ENCODE peak calls at places on chromosomes 4 and X, in six cellular contexts. W is GM12878, T is H1, I is SK-N-SH, N is K562, P is HepG2. D is an unnamed sample.

GRCh38 chr4:98027827-98028226 is 115.4 kb downstream of the STPG2 start:
- DNase-seq in W (no peak), T (no peak), I (no peak), N (no peak), P (no peak), D (no peak)

GRCh38 chr4:89661490-89661889 is 175.5 kb downstream of the SNCA start:
- DNase-seq in W (no peak), T (no peak), I (no peak), N (no peak), P (no peak), D (no peak)

GRCh38 chrX:37684918-37685317 is 673 bp upstream of the XK start:
- DNase-seq in W (no peak), T (no peak), I (no peak), N (no peak), P (no peak), D (no peak)

GRCh38 chr4:87896020-87896621 is 63.4 kb downstream of the MEPE start:
- DNase-seq in W (no peak), T (peak), I (no peak), N (no peak), P (peak), D (peak)

GRCh38 chrX:9988762-9989161 is 21.6 kb downstream of the CLDN34 start:
- DNase-seq in W (no peak), T (no peak), I (peak), N (no peak), P (no peak), D (no peak)

GRCh38 chr4:84050014-84050413 is 449.1 kb downstream of the NKX6-1 start:
- DNase-seq in W (no peak), T (peak), I (no peak), N (no peak), P (no peak), D (no peak)

GRCh38 chrX:52934704-52935468 is 23.4 kb downstream of the FAM156A start:
- DNase-seq in W (peak), T (peak), I (peak), N (peak), P (peak), D (peak)

GRCh38 chr4:26861434-26862186 is 969 bp downstream of the STIM2 start:
- DNase-seq in W (no peak), T (no peak), I (peak), N (peak), P (peak), D (no peak)

GRCh38 chrX:2751291-2751690 is 549 bp upstream of the XG start:
- DNase-seq in W (no peak), T (no peak), I (no peak), N (no peak), P (no peak), D (no peak)

GRCh38 chr4:152102184-152103000 is 341.6 kb upstream of the GATB start:
- DNase-seq in W (no peak), T (no peak), I (no peak), N (no peak), P (peak), D (no peak)

GRCh38 chr4:43835869-43836268 is 612.7 kb downstream of the KCTD8 start:
- DNase-seq in W (no peak), T (no peak), I (no peak), N (no peak), P (no peak), D (no peak)

GRCh38 chr4:48340905-48341775 is at the start of gene SLAIN2:
- DNase-seq in W (peak), T (peak), I (peak), N (peak), P (peak), D (peak)

GRCh38 chr4:26838055-26838842 is 22.4 kb upstream of the STIM2 start:
- DNase-seq in W (no peak), T (no peak), I (no peak), N (no peak), P (no peak), D (no peak)

GRCh38 chrX:41789374-41789773 is 65.4 kb downstream of the GPR82 start:
- DNase-seq in W (no peak), T (no peak), I (no peak), N (no peak), P (no peak), D (no peak)

GRCh38 chr4:83725076-83726074 is 189.5 kb downstream of the GPAT3 start:
- DNase-seq in W (no peak), T (no peak), I (no peak), N (no peak), P (no peak), D (no peak)

GRCh38 chrX:48493890-48494364 is 14.9 kb upstream of the PORCN start:
- DNase-seq in W (no peak), T (no peak), I (no peak), N (peak), P (peak), D (no peak)

GRCh38 chrX:20309796-20310195 is 43.1 kb upstream of the RPS6KA3 start:
- DNase-seq in W (no peak), T (no peak), I (no peak), N (no peak), P (no peak), D (no peak)

GRCh38 chr4:7390906-7391636 is 43.7 kb downstream of the PSAPL1 start:
- DNase-seq in W (no peak), T (no peak), I (peak), N (no peak), P (no peak), D (no peak)

GRCh38 chr4:180960758-180961401 is 1282.3 kb upstream of the TENM3 start:
- DNase-seq in W (no peak), T (no peak), I (peak), N (no peak), P (no peak), D (no peak)

GRCh38 chr4:88812976-88813375 is 115.3 kb upstream of the NAP1L5 start:
- DNase-seq in W (no peak), T (no peak), I (no peak), N (no peak), P (no peak), D (no peak)

GRCh38 chr4:6271701-6272465 is 2.2 kb downstream of the WFS1 start:
- DNase-seq in W (no peak), T (no peak), I (no peak), N (no peak), P (no peak), D (no peak)

GRCh38 chrX:41730101-41730500 is 6.1 kb downstream of the GPR82 start:
- DNase-seq in W (no peak), T (no peak), I (no peak), N (no peak), P (no peak), D (no peak)

GRCh38 chr4:55397024-55397520 is 1.3 kb downstream of the TMEM165 start:
- DNase-seq in W (no peak), T (no peak), I (peak), N (no peak), P (no peak), D (peak)

GRCh38 chr4:6674500-6675149 is 19.1 kb upstream of the S100P start:
- DNase-seq in W (peak), T (no peak), I (peak), N (peak), P (peak), D (no peak)

GRCh38 chr4:64807821-64808220 is 398.6 kb upstream of the TECRL start:
- DNase-seq in W (no peak), T (no peak), I (no peak), N (no peak), P (no peak), D (no peak)

GRCh38 chr4:78618426-78618825 is 66.9 kb downstream of the ANXA3 start:
- DNase-seq in W (no peak), T (no peak), I (no peak), N (no peak), P (no peak), D (no peak)

GRCh38 chr4:102285831-102286230 is 59.5 kb downstream of the SLC39A8 start:
- DNase-seq in W (no peak), T (no peak), I (no peak), N (no peak), P (no peak), D (no peak)

GRCh38 chr4:156190606-156191005 is 236.9 kb upstream of the CTSO start:
- DNase-seq in W (no peak), T (no peak), I (no peak), N (no peak), P (no peak), D (no peak)

GRCh38 chrX:129762448-129762847 is 17.3 kb upstream of the SASH3 start:
- DNase-seq in W (no peak), T (no peak), I (no peak), N (no peak), P (no peak), D (no peak)

GRCh38 chr4:105836537-105836936 is 58.7 kb upstream of the NPNT start:
- DNase-seq in W (no peak), T (no peak), I (no peak), N (no peak), P (no peak), D (no peak)

GRCh38 chrX:83845397-83845796 is 15.5 kb upstream of the CYLC1 start:
- DNase-seq in W (no peak), T (no peak), I (peak), N (peak), P (peak), D (peak)

GRCh38 chr4:179110356-179110755 is 1668.1 kb upstream of the AGA start:
- DNase-seq in W (no peak), T (no peak), I (no peak), N (no peak), P (no peak), D (no peak)

GRCh38 chr4:71872767-71873422 is 89.0 kb upstream of the GC start:
- DNase-seq in W (no peak), T (no peak), I (no peak), N (no peak), P (no peak), D (no peak)

GRCh38 chr4:6116696-6117285 is 83.6 kb downstream of the JAKMIP1 start:
- DNase-seq in W (no peak), T (no peak), I (no peak), N (no peak), P (no peak), D (no peak)

GRCh38 chr4:37441231-37442061 is 196.9 kb downstream of the NWD2 start:
- DNase-seq in W (no peak), T (no peak), I (no peak), N (no peak), P (peak), D (no peak)

GRCh38 chr4:112560084-112560483 is 44.1 kb upstream of the NEUROG2 start:
- DNase-seq in W (no peak), T (no peak), I (no peak), N (no peak), P (no peak), D (peak)

GRCh38 chr4:173696551-173696950 is 166.5 kb upstream of the HAND2 start:
- DNase-seq in W (no peak), T (no peak), I (no peak), N (no peak), P (no peak), D (no peak)

GRCh38 chr4:153512162-153512852 is 46.1 kb downstream of the TMEM131L start:
- DNase-seq in W (no peak), T (no peak), I (no peak), N (no peak), P (no peak), D (no peak)

GRCh38 chr4:32393806-32394205 is 1673.6 kb downstream of the PCDH7 start:
- DNase-seq in W (no peak), T (no peak), I (no peak), N (no peak), P (no peak), D (no peak)

GRCh38 chrX:67582436-67582835 is 38.6 kb downstream of the AR start:
- DNase-seq in W (no peak), T (no peak), I (no peak), N (no peak), P (no peak), D (no peak)

GRCh38 chrX:67583171-67583570 is 39.4 kb downstream of the AR start:
- DNase-seq in W (no peak), T (no peak), I (no peak), N (no peak), P (no peak), D (no peak)

GRCh38 chrX:67585401-67585800 is 41.6 kb downstream of the AR start:
- DNase-seq in W (no peak), T (no peak), I (no peak), N (no peak), P (no peak), D (no peak)

DNA sequence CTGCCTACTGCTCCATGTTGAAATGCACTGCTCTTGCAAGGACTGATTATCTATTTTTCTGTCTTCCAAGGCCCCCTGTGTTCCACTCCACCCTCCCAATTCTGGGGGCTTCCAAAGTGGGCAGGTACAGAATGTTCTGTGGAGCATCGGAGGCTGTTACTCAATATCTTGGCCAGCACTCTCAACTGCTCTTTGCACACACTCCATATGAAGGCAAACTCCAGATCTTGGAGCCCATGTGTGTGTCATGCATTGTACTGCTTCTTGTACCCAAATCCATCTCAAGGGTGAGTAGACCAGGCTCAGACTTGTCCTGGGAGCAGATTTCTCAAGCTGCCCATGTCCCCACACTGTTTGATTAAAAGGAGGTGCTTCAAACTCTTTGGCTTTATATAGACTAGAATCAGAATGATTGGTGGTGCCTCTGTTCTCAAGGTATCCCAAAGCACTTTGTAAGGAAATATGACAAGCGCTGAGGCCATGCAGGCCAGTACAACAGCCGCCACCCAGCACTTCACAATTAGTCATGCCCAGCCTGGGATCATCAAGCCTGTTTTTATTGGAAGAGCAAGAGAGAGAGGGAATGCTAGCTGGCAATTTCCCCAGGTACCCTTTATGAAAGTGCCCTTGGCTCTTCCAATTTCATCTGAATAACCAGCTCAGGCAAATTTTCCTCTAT is 44.3 kb downstream of the AR start:
- DNase-seq in W (no peak), T (no peak), I (no peak), N (no peak), P (no peak), D (no peak)
- TF ChIP-seq GABPA in W (no peak), T (no peak), I (no peak), N (no peak), P (no peak), D (no peak)

GRCh38 chr4:119286377-119287002 is 35.4 kb downstream of the FABP2 start:
- DNase-seq in W (no peak), T (no peak), I (peak), N (no peak), P (peak), D (peak)
- TF ChIP-seq GABPA in W (no peak), T (no peak), I (no peak), N (no peak), P (no peak), D (no peak)

DNA sequence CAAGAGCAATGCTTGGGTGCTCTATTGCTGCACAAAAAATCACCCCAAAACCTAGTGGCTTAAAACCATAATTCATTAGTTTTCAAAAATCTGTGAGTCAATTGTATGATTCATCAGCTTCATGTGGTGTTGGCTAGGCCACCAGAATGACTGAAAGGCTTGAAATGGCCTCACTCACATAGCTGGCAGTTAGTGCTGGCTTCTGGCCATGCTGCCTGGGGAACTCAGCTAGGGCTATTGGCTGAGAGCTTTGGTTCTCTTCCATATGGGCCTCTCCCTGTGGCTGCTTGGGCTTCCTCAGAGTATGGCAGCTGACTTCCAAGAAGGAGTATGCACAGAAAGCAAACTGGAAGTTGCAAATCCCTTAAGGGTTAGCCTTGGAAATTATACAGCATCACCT is 3.1 kb upstream of the MTMR1 start:
- DNase-seq in W (no peak), T (no peak), I (no peak), N (no peak), P (no peak), D (no peak)
- TF ChIP-seq GABPA in W (no peak), T (no peak), I (no peak), N (no peak), P (no peak), D (no peak)

DNA sequence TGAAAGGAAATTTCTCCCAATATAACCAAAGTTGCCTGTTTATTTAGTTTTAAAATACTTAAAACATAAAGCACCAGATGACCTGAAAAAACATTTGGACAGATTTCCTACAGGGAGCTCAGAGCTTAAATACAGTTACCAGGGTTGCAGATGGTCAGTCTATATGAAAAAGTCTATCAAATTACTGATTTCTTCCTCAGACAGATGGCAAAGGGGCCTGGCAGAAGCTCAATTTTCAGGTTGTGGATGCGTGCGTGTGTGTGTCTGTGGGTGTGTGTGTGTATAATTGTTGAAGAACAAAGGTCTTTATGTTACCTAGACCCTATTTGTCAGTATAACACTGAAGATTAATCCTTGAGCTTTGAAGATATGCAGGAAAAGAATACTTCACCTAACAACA is 169.4 kb downstream of the MAD2L1 start:
- DNase-seq in W (no peak), T (no peak), I (peak), N (no peak), P (no peak), D (no peak)
- TF ChIP-seq GABPA in W (no peak), T (no peak), I (no peak), N (no peak), P (no peak), D (no peak)

GRCh38 chr4:108571027-108571569 is 49.3 kb upstream of the RPL34 start:
- DNase-seq in W (no peak), T (no peak), I (no peak), N (no peak), P (no peak), D (no peak)
- TF ChIP-seq GABPA in W (no peak), T (no peak), I (no peak), N (no peak), P (no peak), D (no peak)

GRCh38 chr4:951186-951585 is 18.9 kb downstream of the TMEM175 start:
- DNase-seq in W (no peak), T (no peak), I (no peak), N (no peak), P (no peak), D (no peak)
- TF ChIP-seq GABPA in W (no peak), T (no peak), I (no peak), N (no peak), P (no peak), D (no peak)

GRCh38 chrX:13341491-13342101 is 21.7 kb upstream of the ATXN3L start:
- DNase-seq in W (no peak), T (no peak), I (no peak), N (no peak), P (no peak), D (no peak)
- TF ChIP-seq GABPA in W (no peak), T (no peak), I (no peak), N (no peak), P (no peak), D (no peak)